ENCODE peak calls at places on chromosomes 5 and 9, in ten cellular contexts. One of them, this sample, is unnamed. For H3K4me1, the result is how much of the 10 kb centered on the place peaks cover.

GRCh38 chr5:14062178-14062577 is 81.0 kb upstream of the TRIO start:
- DNase-seq in spleen: no peak
- DNase-seq in ovary: no peak
- DNase-seq in endodermal cell: no peak
- DNase-seq in IMR-90: no peak
- DNase-seq in HepG2: no peak
- DNase-seq in cardiac muscle cell: no peak
- DNase-seq in endothelial cell of umbilical vein: no peak
- DNase-seq in thyroid gland: no peak
- DNase-seq in small intestine: no peak
- DNase-seq in this sample: no peak

GRCh38 chr9:137318976-137319375 is 16.9 kb upstream of the NRARP start:
- DNase-seq in spleen: peak
- DNase-seq in ovary: peak
- DNase-seq in endodermal cell: peak
- DNase-seq in IMR-90: peak
- DNase-seq in HepG2: no peak
- DNase-seq in cardiac muscle cell: no peak
- DNase-seq in endothelial cell of umbilical vein: no peak
- DNase-seq in thyroid gland: no peak
- DNase-seq in small intestine: no peak
- DNase-seq in this sample: no peak

GRCh38 chr9:127559247-127559680 is 52.8 kb upstream of the STXBP1 start:
- DNase-seq in spleen: no peak
- DNase-seq in ovary: no peak
- DNase-seq in endodermal cell: no peak
- DNase-seq in IMR-90: no peak
- DNase-seq in HepG2: no peak
- DNase-seq in cardiac muscle cell: no peak
- DNase-seq in endothelial cell of umbilical vein: no peak
- DNase-seq in thyroid gland: no peak
- DNase-seq in small intestine: no peak
- DNase-seq in this sample: no peak

GRCh38 chr5:138488481-138488945 is 23.2 kb downstream of the EGR1 start:
- DNase-seq in spleen: no peak
- DNase-seq in ovary: no peak
- DNase-seq in endodermal cell: no peak
- DNase-seq in IMR-90: peak
- DNase-seq in HepG2: no peak
- DNase-seq in cardiac muscle cell: peak
- DNase-seq in endothelial cell of umbilical vein: peak
- DNase-seq in thyroid gland: no peak
- DNase-seq in small intestine: peak
- DNase-seq in this sample: no peak

GRCh38 chr5:176155882-176156497 is 82.2 kb upstream of the SIMC1 start:
- DNase-seq in spleen: no peak
- DNase-seq in ovary: no peak
- DNase-seq in endodermal cell: no peak
- DNase-seq in IMR-90: no peak
- DNase-seq in HepG2: no peak
- DNase-seq in cardiac muscle cell: no peak
- DNase-seq in endothelial cell of umbilical vein: no peak
- DNase-seq in thyroid gland: no peak
- DNase-seq in small intestine: no peak
- DNase-seq in this sample: no peak

GRCh38 chr5:64763948-64764503 is 4.5 kb downstream of the SREK1IP1 start:
- DNase-seq in spleen: no peak
- DNase-seq in ovary: no peak
- DNase-seq in endodermal cell: no peak
- DNase-seq in IMR-90: no peak
- DNase-seq in HepG2: no peak
- DNase-seq in cardiac muscle cell: no peak
- DNase-seq in endothelial cell of umbilical vein: no peak
- DNase-seq in thyroid gland: no peak
- DNase-seq in small intestine: no peak
- DNase-seq in this sample: no peak

GRCh38 chr5:75052461-75053285 is at the start of gene GCNT4:
- DNase-seq in spleen: peak
- DNase-seq in ovary: peak
- DNase-seq in endodermal cell: peak
- DNase-seq in IMR-90: peak
- DNase-seq in HepG2: no peak
- DNase-seq in cardiac muscle cell: peak
- DNase-seq in endothelial cell of umbilical vein: peak
- DNase-seq in thyroid gland: peak
- DNase-seq in small intestine: peak
- DNase-seq in this sample: peak

GRCh38 chr5:40735609-40736008 is 20.2 kb downstream of the TTC33 start:
- DNase-seq in spleen: no peak
- DNase-seq in ovary: no peak
- DNase-seq in endodermal cell: no peak
- DNase-seq in IMR-90: no peak
- DNase-seq in HepG2: no peak
- DNase-seq in cardiac muscle cell: no peak
- DNase-seq in endothelial cell of umbilical vein: no peak
- DNase-seq in thyroid gland: no peak
- DNase-seq in small intestine: no peak
- DNase-seq in this sample: no peak

GRCh38 chr9:1170918-1171317 is 120.8 kb downstream of the DMRT2 start:
- DNase-seq in spleen: no peak
- DNase-seq in ovary: no peak
- DNase-seq in endodermal cell: no peak
- DNase-seq in IMR-90: no peak
- DNase-seq in HepG2: no peak
- DNase-seq in cardiac muscle cell: no peak
- DNase-seq in endothelial cell of umbilical vein: no peak
- DNase-seq in thyroid gland: no peak
- DNase-seq in small intestine: no peak
- DNase-seq in this sample: no peak

GRCh38 chr9:89172398-89172797 is 6.2 kb downstream of the SHC3 start:
- DNase-seq in spleen: no peak
- DNase-seq in ovary: no peak
- DNase-seq in endodermal cell: no peak
- DNase-seq in IMR-90: no peak
- DNase-seq in HepG2: no peak
- DNase-seq in cardiac muscle cell: no peak
- DNase-seq in endothelial cell of umbilical vein: no peak
- DNase-seq in thyroid gland: no peak
- DNase-seq in small intestine: no peak
- DNase-seq in this sample: no peak

GRCh38 chr9:94870793-94871558 is 144.5 kb downstream of the AOPEP start:
- DNase-seq in spleen: no peak
- DNase-seq in ovary: no peak
- DNase-seq in endodermal cell: no peak
- DNase-seq in IMR-90: no peak
- DNase-seq in HepG2: no peak
- DNase-seq in cardiac muscle cell: no peak
- DNase-seq in endothelial cell of umbilical vein: no peak
- DNase-seq in thyroid gland: no peak
- DNase-seq in small intestine: peak
- DNase-seq in this sample: peak

GRCh38 chr9:110832916-110833315 is 164.3 kb downstream of the MUSK start:
- DNase-seq in spleen: no peak
- DNase-seq in ovary: no peak
- DNase-seq in endodermal cell: no peak
- DNase-seq in IMR-90: no peak
- DNase-seq in HepG2: no peak
- DNase-seq in cardiac muscle cell: no peak
- DNase-seq in endothelial cell of umbilical vein: no peak
- DNase-seq in thyroid gland: no peak
- DNase-seq in small intestine: no peak
- DNase-seq in this sample: no peak

GRCh38 chr5:157828949-157829639 is 29.9 kb downstream of the CLINT1 start:
- DNase-seq in spleen: no peak
- DNase-seq in ovary: no peak
- DNase-seq in endodermal cell: peak
- DNase-seq in IMR-90: no peak
- DNase-seq in HepG2: no peak
- DNase-seq in cardiac muscle cell: no peak
- DNase-seq in endothelial cell of umbilical vein: peak
- DNase-seq in thyroid gland: no peak
- DNase-seq in small intestine: no peak
- DNase-seq in this sample: no peak

GRCh38 chr9:112970939-112971338 is 41.1 kb downstream of the ZNF883 start:
- DNase-seq in spleen: no peak
- DNase-seq in ovary: no peak
- DNase-seq in endodermal cell: no peak
- DNase-seq in IMR-90: no peak
- DNase-seq in HepG2: no peak
- DNase-seq in cardiac muscle cell: peak
- DNase-seq in endothelial cell of umbilical vein: no peak
- DNase-seq in thyroid gland: no peak
- DNase-seq in small intestine: no peak
- DNase-seq in this sample: no peak

GRCh38 chr5:32145378-32145777 is 28.7 kb downstream of the GOLPH3 start:
- DNase-seq in spleen: no peak
- DNase-seq in ovary: no peak
- DNase-seq in endodermal cell: no peak
- DNase-seq in IMR-90: no peak
- DNase-seq in HepG2: no peak
- DNase-seq in cardiac muscle cell: no peak
- DNase-seq in endothelial cell of umbilical vein: no peak
- DNase-seq in thyroid gland: no peak
- DNase-seq in small intestine: no peak
- DNase-seq in this sample: no peak

GRCh38 chr5:53201746-53202145 is 92.2 kb upstream of the MOCS2 start:
- DNase-seq in spleen: no peak
- DNase-seq in ovary: no peak
- DNase-seq in endodermal cell: no peak
- DNase-seq in IMR-90: no peak
- DNase-seq in HepG2: peak
- DNase-seq in cardiac muscle cell: no peak
- DNase-seq in endothelial cell of umbilical vein: no peak
- DNase-seq in thyroid gland: no peak
- DNase-seq in small intestine: no peak
- DNase-seq in this sample: no peak

GRCh38 chr9:13728121-13728520 is 448.6 kb upstream of the MPDZ start:
- DNase-seq in spleen: no peak
- DNase-seq in ovary: no peak
- DNase-seq in endodermal cell: no peak
- DNase-seq in IMR-90: no peak
- DNase-seq in HepG2: no peak
- DNase-seq in cardiac muscle cell: no peak
- DNase-seq in endothelial cell of umbilical vein: peak
- DNase-seq in thyroid gland: no peak
- DNase-seq in small intestine: no peak
- DNase-seq in this sample: no peak

GRCh38 chr9:82036101-82036500 is 47.5 kb downstream of the SPATA31D1 start:
- DNase-seq in spleen: no peak
- DNase-seq in ovary: no peak
- DNase-seq in endodermal cell: no peak
- DNase-seq in IMR-90: no peak
- DNase-seq in HepG2: no peak
- DNase-seq in cardiac muscle cell: no peak
- DNase-seq in endothelial cell of umbilical vein: no peak
- DNase-seq in thyroid gland: no peak
- DNase-seq in small intestine: no peak
- DNase-seq in this sample: no peak

DNA sequence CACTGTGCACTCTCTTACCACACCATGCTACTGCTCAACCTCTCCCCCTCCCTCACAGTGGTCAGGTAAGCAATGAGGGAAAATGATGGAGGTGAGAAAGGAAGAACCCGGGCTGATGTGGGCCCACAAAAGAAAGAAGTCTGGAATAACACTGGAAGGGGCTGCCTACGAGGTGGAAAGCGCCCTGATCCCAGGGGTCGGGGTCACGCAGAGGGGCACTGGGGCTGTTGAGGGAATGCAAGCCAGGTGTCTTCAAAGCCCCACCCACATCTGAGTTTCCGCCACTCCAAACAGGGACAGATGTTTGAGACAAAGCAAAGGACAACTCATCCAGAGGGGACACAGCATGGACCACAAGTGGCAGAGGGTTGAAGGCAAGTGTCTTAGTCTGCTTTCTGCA is 4.2 kb downstream of the TNIP1 start:
- DNase-seq in spleen: peak
- DNase-seq in ovary: no peak
- DNase-seq in endodermal cell: no peak
- DNase-seq in IMR-90: no peak
- DNase-seq in HepG2: no peak
- DNase-seq in cardiac muscle cell: no peak
- DNase-seq in endothelial cell of umbilical vein: no peak
- DNase-seq in thyroid gland: no peak
- DNase-seq in small intestine: no peak
- DNase-seq in this sample: no peak
- H3K4me1 ChIP-seq in spleen: half or more
- H3K4me1 ChIP-seq in ovary: under half
- H3K4me1 ChIP-seq in endodermal cell: under half
- H3K4me1 ChIP-seq in IMR-90: under half
- H3K4me1 ChIP-seq in HepG2: under half
- H3K4me1 ChIP-seq in cardiac muscle cell: under half
- H3K4me1 ChIP-seq in endothelial cell of umbilical vein: under half
- H3K4me1 ChIP-seq in thyroid gland: under half
- H3K4me1 ChIP-seq in small intestine: under half
- H3K4me1 ChIP-seq in this sample: half or more

DNA sequence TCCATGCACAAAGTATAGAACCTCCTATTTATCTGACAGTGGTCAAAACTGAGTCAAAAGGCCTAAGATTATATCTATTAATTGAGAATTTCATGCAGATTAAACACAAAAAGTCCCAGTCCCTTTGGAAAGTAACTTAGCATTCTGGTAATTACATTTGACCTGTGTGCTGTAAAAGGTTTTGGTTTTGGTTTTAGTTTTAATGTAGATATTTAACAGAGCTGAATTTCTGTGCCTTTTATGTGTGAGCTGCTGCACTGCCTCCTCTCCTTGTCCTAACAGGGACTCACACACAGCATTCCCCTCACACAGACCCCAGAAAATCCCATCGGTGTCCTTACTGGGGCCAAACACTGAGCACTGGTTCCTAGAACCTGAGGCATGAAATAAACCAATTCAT is 31.0 kb upstream of the FSD1L start:
- DNase-seq in spleen: no peak
- DNase-seq in ovary: no peak
- DNase-seq in endodermal cell: no peak
- DNase-seq in IMR-90: no peak
- DNase-seq in HepG2: no peak
- DNase-seq in cardiac muscle cell: no peak
- DNase-seq in endothelial cell of umbilical vein: no peak
- DNase-seq in thyroid gland: no peak
- DNase-seq in small intestine: peak
- DNase-seq in this sample: no peak
- H3K4me1 ChIP-seq in spleen: under half
- H3K4me1 ChIP-seq in ovary: under half
- H3K4me1 ChIP-seq in endodermal cell: under half
- H3K4me1 ChIP-seq in IMR-90: under half
- H3K4me1 ChIP-seq in HepG2: half or more
- H3K4me1 ChIP-seq in cardiac muscle cell: under half
- H3K4me1 ChIP-seq in endothelial cell of umbilical vein: under half
- H3K4me1 ChIP-seq in thyroid gland: under half
- H3K4me1 ChIP-seq in small intestine: under half
- H3K4me1 ChIP-seq in this sample: under half

GRCh38 chr5:150489358-150490295 is 18.3 kb upstream of the NDST1 start:
- DNase-seq in spleen: peak
- DNase-seq in ovary: no peak
- DNase-seq in endodermal cell: peak
- DNase-seq in IMR-90: peak
- DNase-seq in HepG2: no peak
- DNase-seq in cardiac muscle cell: peak
- DNase-seq in endothelial cell of umbilical vein: no peak
- DNase-seq in thyroid gland: no peak
- DNase-seq in small intestine: no peak
- DNase-seq in this sample: no peak
- H3K4me1 ChIP-seq in spleen: half or more
- H3K4me1 ChIP-seq in ovary: under half
- H3K4me1 ChIP-seq in endodermal cell: under half
- H3K4me1 ChIP-seq in IMR-90: half or more
- H3K4me1 ChIP-seq in HepG2: half or more
- H3K4me1 ChIP-seq in cardiac muscle cell: under half
- H3K4me1 ChIP-seq in endothelial cell of umbilical vein: under half
- H3K4me1 ChIP-seq in thyroid gland: half or more
- H3K4me1 ChIP-seq in small intestine: under half
- H3K4me1 ChIP-seq in this sample: under half

GRCh38 chr5:119076080-119076479 is 5.2 kb downstream of the DMXL1 start:
- DNase-seq in spleen: no peak
- DNase-seq in ovary: no peak
- DNase-seq in endodermal cell: no peak
- DNase-seq in IMR-90: no peak
- DNase-seq in HepG2: no peak
- DNase-seq in cardiac muscle cell: no peak
- DNase-seq in endothelial cell of umbilical vein: no peak
- DNase-seq in thyroid gland: no peak
- DNase-seq in small intestine: no peak
- DNase-seq in this sample: no peak
- H3K4me1 ChIP-seq in spleen: half or more
- H3K4me1 ChIP-seq in ovary: under half
- H3K4me1 ChIP-seq in endodermal cell: under half
- H3K4me1 ChIP-seq in IMR-90: under half
- H3K4me1 ChIP-seq in HepG2: under half
- H3K4me1 ChIP-seq in cardiac muscle cell: under half
- H3K4me1 ChIP-seq in endothelial cell of umbilical vein: under half
- H3K4me1 ChIP-seq in thyroid gland: under half
- H3K4me1 ChIP-seq in small intestine: under half
- H3K4me1 ChIP-seq in this sample: under half